ENCODE peak calls at places on chromosome 3, in four cellular contexts. One of them, this sample, is unnamed.
A peak's percentile ranks its signal among the peaks of the same experiment; 100 is the strongest.

GRCh38 chr3:161171639-161172552 is 49.2 kb upstream of the NMD3 start:
- DNase-seq in NCI-H1105 treated with DMSO at 0.1 percent for 48 hours: no peak
- DNase-seq in T-helper 22 cell: no peak
- DNase-seq in activated effector memory CD4-positive, alpha-beta T cell treated with Interleukin-2 at 50 U/mL for 16 hours: no peak
- DNase-seq in this sample: no peak

GRCh38 chr3:160577551-160578195 is 12.3 kb upstream of the KPNA4 start:
- DNase-seq in NCI-H1105 treated with DMSO at 0.1 percent for 48 hours: no peak
- DNase-seq in activated effector memory CD4-positive, alpha-beta T cell treated with Interleukin-2 at 50 U/mL for 16 hours: no peak
- DNase-seq in T-helper 22 cell: no peak
- DNase-seq in this sample: no peak

GRCh38 chr3:152779649-152780048 is 55.3 kb upstream of the P2RY1 start:
- DNase-seq in T-helper 22 cell: no peak
- DNase-seq in NCI-H1105 treated with DMSO at 0.1 percent for 48 hours: no peak
- DNase-seq in activated effector memory CD4-positive, alpha-beta T cell treated with Interleukin-2 at 50 U/mL for 16 hours: no peak
- DNase-seq in this sample: peak; percentile 49

GRCh38 chr3:143737065-143737464 is 111.2 kb downstream of the SLC9A9 start:
- DNase-seq in activated effector memory CD4-positive, alpha-beta T cell treated with Interleukin-2 at 50 U/mL for 16 hours: no peak
- DNase-seq in NCI-H1105 treated with DMSO at 0.1 percent for 48 hours: no peak
- DNase-seq in T-helper 22 cell: no peak
- DNase-seq in this sample: no peak

GRCh38 chr3:71441925-71442620 is 141.5 kb downstream of the FOXP1 start:
- DNase-seq in T-helper 22 cell: no peak
- DNase-seq in NCI-H1105 treated with DMSO at 0.1 percent for 48 hours: no peak
- DNase-seq in activated effector memory CD4-positive, alpha-beta T cell treated with Interleukin-2 at 50 U/mL for 16 hours: no peak
- DNase-seq in this sample: no peak

GRCh38 chr3:40170395-40170794 is 139.1 kb upstream of the EIF1B start:
- DNase-seq in T-helper 22 cell: no peak
- DNase-seq in NCI-H1105 treated with DMSO at 0.1 percent for 48 hours: no peak
- DNase-seq in activated effector memory CD4-positive, alpha-beta T cell treated with Interleukin-2 at 50 U/mL for 16 hours: no peak
- DNase-seq in this sample: no peak

GRCh38 chr3:171936231-171936841 is 93.2 kb downstream of the TMEM212 start:
- DNase-seq in NCI-H1105 treated with DMSO at 0.1 percent for 48 hours: no peak
- DNase-seq in activated effector memory CD4-positive, alpha-beta T cell treated with Interleukin-2 at 50 U/mL for 16 hours: no peak
- DNase-seq in T-helper 22 cell: no peak
- DNase-seq in this sample: no peak

GRCh38 chr3:4407941-4408340 is 59.1 kb downstream of the SUMF1 start:
- DNase-seq in activated effector memory CD4-positive, alpha-beta T cell treated with Interleukin-2 at 50 U/mL for 16 hours: no peak
- DNase-seq in NCI-H1105 treated with DMSO at 0.1 percent for 48 hours: no peak
- DNase-seq in T-helper 22 cell: no peak
- DNase-seq in this sample: no peak

GRCh38 chr3:124685481-124685880 is 44.8 kb upstream of the UMPS start:
- DNase-seq in T-helper 22 cell: no peak
- DNase-seq in activated effector memory CD4-positive, alpha-beta T cell treated with Interleukin-2 at 50 U/mL for 16 hours: no peak
- DNase-seq in NCI-H1105 treated with DMSO at 0.1 percent for 48 hours: no peak
- DNase-seq in this sample: no peak

GRCh38 chr3:72133329-72134011 is 348.5 kb upstream of the PROK2 start:
- DNase-seq in activated effector memory CD4-positive, alpha-beta T cell treated with Interleukin-2 at 50 U/mL for 16 hours: no peak
- DNase-seq in NCI-H1105 treated with DMSO at 0.1 percent for 48 hours: no peak
- DNase-seq in T-helper 22 cell: no peak
- DNase-seq in this sample: no peak

GRCh38 chr3:183306798-183307671 is 54.0 kb downstream of the B3GNT5 start:
- DNase-seq in NCI-H1105 treated with DMSO at 0.1 percent for 48 hours: no peak
- DNase-seq in T-helper 22 cell: no peak
- DNase-seq in activated effector memory CD4-positive, alpha-beta T cell treated with Interleukin-2 at 50 U/mL for 16 hours: no peak
- DNase-seq in this sample: no peak